ENCODE peak calls at places on chromosome 1, in seven cellular contexts. G is tibial artery; A is iris pigment epithelial cell; C is activated naive CD4-positive, alpha-beta T cell treated with Interleukin-2 at 50 U/mL for 16 hours; N is activated CD4-positive, CD25-positive, alpha-beta regulatory T cell; T is Peyer's patch; O is anterior cingulate cortex. E is an unnamed sample.

GRCh38 chr1:51661081-51661518 is 44.2 kb downstream of the OSBPL9 start:
- DNase-seq in G (no peak), A (peak; percentile 96), C (no peak), N (no peak), T (no peak), O (no peak), E (no peak)

GRCh38 chr1:23651069-23651808 is 40.4 kb upstream of the RPL11 start:
- DNase-seq in G (no peak), A (peak; percentile 49), C (no peak), N (no peak), T (no peak), O (no peak), E (no peak)

GRCh38 chr1:8223531-8223930 is 94.4 kb upstream of the SLC45A1 start:
- DNase-seq in G (no peak), A (no peak), C (no peak), N (no peak), T (no peak), O (no peak), E (no peak)

GRCh38 chr1:22776051-22776611 is 65.5 kb downstream of the EPHB2 start:
- DNase-seq in G (no peak), A (no peak), C (no peak), N (no peak), T (no peak), O (no peak), E (no peak)

GRCh38 chr1:192610114-192610958 is 25.6 kb upstream of the RGS13 start:
- DNase-seq in G (no peak), A (peak; percentile 41), C (no peak), N (no peak), T (no peak), O (no peak), E (no peak)

GRCh38 chr1:5829414-5829813 is 162.8 kb downstream of the NPHP4 start:
- DNase-seq in G (no peak), A (no peak), C (no peak), N (no peak), T (no peak), O (no peak), E (no peak)

GRCh38 chr1:111481387-111482221 is 7.8 kb downstream of the C1orf162 start:
- DNase-seq in G (peak; percentile 89), A (peak; percentile 68), C (peak; percentile 62), N (peak; percentile 35), T (peak; percentile 75), O (peak; percentile 81), E (peak; percentile 15)

GRCh38 chr1:211258756-211259595 is at the start of gene RCOR3:
- DNase-seq in G (peak; percentile 98), A (peak; percentile 94), C (peak; percentile 93), N (peak; percentile 91), T (peak; percentile 91), O (peak; percentile 95), E (peak; percentile 95)

GRCh38 chr1:50023292-50024159 is at the start of gene AGBL4:
- DNase-seq in G (no peak), A (peak; percentile 3), C (no peak), N (no peak), T (no peak), O (peak; percentile 67), E (peak; percentile 81)

GRCh38 chr1:237411621-237412020 is 369.6 kb downstream of the RYR2 start:
- DNase-seq in G (no peak), A (no peak), C (peak; percentile 16), N (no peak), T (no peak), O (no peak), E (no peak)

GRCh38 chr1:26959722-26960624 is at the start of gene KDF1:
- DNase-seq in G (no peak), A (no peak), C (peak; percentile 50), N (peak; percentile 48), T (peak; percentile 59), O (no peak), E (peak; percentile 65)

GRCh38 chr1:155003227-155003765 is 694 bp downstream of the ZBTB7B start:
- DNase-seq in G (no peak), A (peak; percentile 31), C (peak; percentile 32), N (no peak), T (no peak), O (peak; percentile 74), E (no peak)

GRCh38 chr1:109497449-109498160 is 3.7 kb downstream of the CYB561D1 start:
- DNase-seq in G (no peak), A (no peak), C (no peak), N (no peak), T (no peak), O (no peak), E (no peak)

GRCh38 chr1:33435096-33435820 is 4.4 kb upstream of the PHC2 start:
- DNase-seq in G (no peak), A (peak; percentile 60), C (no peak), N (no peak), T (no peak), O (no peak), E (no peak)

E was measured in NCI-H1930.